ENCODE peak calls at places on chromosomes 3 and 15, in ten cellular contexts. N is dermis blood vessel endothelial cell; S is T-helper 9 cell; F is HT1080; T is DMS79; U is kidney glomerular epithelial cell; Q is GM23248; R is GDM1; G is cortex of kidney; A is effector memory CD4-positive, alpha-beta T cell. C is an unnamed sample.

GRCh38 chr3:154970796-154971195 is 109.3 kb upstream of the MME start:
- DNase-seq in U (no peak), S (no peak), F (peak; percentile 70), G (no peak), Q (peak; percentile 91), A (no peak), R (no peak), N (no peak), T (no peak), C (peak; percentile 96)

GRCh38 chr15:81211376-81211775 is 14.7 kb downstream of the IL16 start:
- DNase-seq in U (no peak), N (no peak), T (no peak), Q (no peak), G (no peak), R (no peak), A (no peak), S (no peak), F (no peak), C (no peak)

GRCh38 chr3:32313723-32314473 is 75.4 kb downstream of the CMTM8 start:
- DNase-seq in S (no peak), R (no peak), A (peak; percentile 4), T (no peak), U (peak; percentile 47), F (peak; percentile 83), N (peak; percentile 65), G (no peak), Q (peak; percentile 38), C (peak; percentile 60)

GRCh38 chr15:45457215-45457614 is 65.3 kb downstream of the SLC30A4 start:
- DNase-seq in Q (peak; percentile 36), G (no peak), N (no peak), R (no peak), A (peak; percentile 12), T (no peak), F (no peak), U (no peak), S (peak; percentile 23), C (no peak)

GRCh38 chr3:11288786-11289637 is 16.8 kb downstream of the ATG7 start:
- DNase-seq in U (peak; percentile 90), F (peak; percentile 98), S (no peak), G (no peak), Q (peak; percentile 92), N (peak; percentile 89), R (no peak), T (no peak), A (no peak), C (peak; percentile 95)

GRCh38 chr15:38517312-38517711 is 47.3 kb downstream of the RASGRP1 start:
- DNase-seq in R (no peak), F (no peak), S (no peak), G (no peak), U (no peak), T (no peak), N (no peak), Q (peak; percentile 36), A (no peak), C (no peak)

GRCh38 chr3:24741506-24741905 is 246.9 kb upstream of the THRB start:
- DNase-seq in R (no peak), F (peak; percentile 6), T (no peak), G (no peak), N (no peak), U (no peak), S (no peak), A (no peak), Q (no peak), C (no peak)

GRCh38 chr3:17078885-17079465 is 194.2 kb downstream of the PLCL2 start:
- DNase-seq in G (no peak), F (no peak), T (peak; percentile 68), R (no peak), U (no peak), N (no peak), Q (no peak), S (no peak), A (no peak), C (no peak)

GRCh38 chr3:37990527-37990926 is at the start of gene VILL:
- DNase-seq in T (peak; percentile 19), Q (no peak), U (peak; percentile 9), F (peak; percentile 30), N (no peak), A (no peak), G (no peak), S (no peak), R (no peak), C (no peak)

GRCh38 chr3:126485131-126485530 is 9.4 kb upstream of the ZXDC start:
- DNase-seq in A (no peak), Q (no peak), N (no peak), R (no peak), G (no peak), S (no peak), F (no peak), U (no peak), T (no peak), C (no peak)

GRCh38 chr3:185789891-185790830 is 34.7 kb downstream of the IGF2BP2 start:
- DNase-seq in U (no peak), N (peak; percentile 53), F (no peak), G (no peak), T (no peak), R (no peak), A (no peak), Q (peak; percentile 23), S (no peak), C (no peak)

GRCh38 chr3:170040283-170040907 is 2.6 kb downstream of the GPR160 start:
- DNase-seq in S (no peak), F (no peak), Q (no peak), G (no peak), N (no peak), T (peak; percentile 8), R (no peak), A (no peak), U (no peak), C (no peak)

GRCh38 chr15:58469432-58470353 is 37.9 kb downstream of the LIPC start:
- DNase-seq in F (peak; percentile 98), A (no peak), G (no peak), U (peak; percentile 100), Q (peak; percentile 93), T (no peak), S (no peak), N (peak; percentile 85), R (no peak), C (peak; percentile 96)

GRCh38 chr3:147410126-147410517 is 957 bp downstream of the ZIC1 start:
- DNase-seq in T (no peak), R (no peak), S (no peak), N (no peak), U (no peak), Q (peak; percentile 80), F (no peak), G (no peak), A (no peak), C (no peak)

GRCh38 chr3:194756460-194757355 is 71.0 kb downstream of the FAM43A start:
- DNase-seq in T (no peak), A (no peak), N (peak; percentile 25), S (no peak), G (no peak), F (no peak), Q (no peak), U (no peak), R (no peak), C (no peak)

GRCh38 chr3:52291508-52292181 is 4.0 kb downstream of the GLYCTK start:
- DNase-seq in G (no peak), U (no peak), T (no peak), N (peak; percentile 56), Q (peak; percentile 38), F (no peak), R (no peak), A (no peak), S (no peak), C (peak; percentile 39)

GRCh38 chr3:18284716-18285115 is 140.4 kb downstream of the SATB1 start:
- DNase-seq in F (peak; percentile 23), U (no peak), Q (peak; percentile 6), R (no peak), S (no peak), G (no peak), T (no peak), A (no peak), N (no peak), C (no peak)

GRCh38 chr3:141231923-141232861 is 567 bp downstream of the PXYLP1 start:
- DNase-seq in T (peak; percentile 17), N (peak; percentile 7), R (no peak), U (peak; percentile 40), F (no peak), G (no peak), A (no peak), Q (peak; percentile 45), S (peak; percentile 9), C (peak; percentile 10)

GRCh38 chr15:73809728-73810501 is 56.8 kb upstream of the INSYN1 start:
- DNase-seq in A (no peak), N (no peak), T (no peak), R (no peak), Q (peak; percentile 58), S (no peak), G (no peak), F (peak; percentile 45), U (peak; percentile 44), C (no peak)

GRCh38 chr3:114527036-114527644 is 233.3 kb downstream of the TIGIT start:
- DNase-seq in N (peak; percentile 55), S (no peak), U (no peak), G (no peak), Q (peak; percentile 53), R (no peak), A (no peak), F (peak; percentile 29), T (no peak), C (peak; percentile 48)

GRCh38 chr15:95558131-95558530 is 772.4 kb upstream of the NR2F2 start:
- DNase-seq in N (peak; percentile 48), T (no peak), U (peak; percentile 62), G (no peak), R (no peak), F (peak; percentile 19), Q (peak; percentile 21), A (no peak), S (no peak), C (peak; percentile 22)

C was measured in cardiac fibroblast.